ENCODE peak calls at places on chromosomes 12 and 14, in five cellular contexts. M is CD4-positive, alpha-beta memory T cell; K is OCI-LY7; Z is IMR-90; J is tibial artery. X is an unnamed sample.

GRCh38 chr14:35534884-35535793 is 1.2 kb downstream of the INSM2 start:
- DNase-seq in M (peak; percentile 66), K (peak; percentile 20), Z (peak; percentile 62), J (peak; percentile 39), X (peak; percentile 41)

GRCh38 chr12:47004634-47005033 is 74.8 kb upstream of the PCED1B start:
- DNase-seq in M (no peak), K (no peak), Z (peak; percentile 17), J (no peak), X (peak; percentile 71)

GRCh38 chr12:55073043-55074022 is 52.9 kb upstream of the OR9K2 start:
- DNase-seq in M (peak; percentile 70), K (peak; percentile 86), Z (peak; percentile 70), J (peak; percentile 61), X (peak; percentile 59)

GRCh38 chr14:51582437-51582836 is 69.3 kb upstream of the FRMD6 start:
- DNase-seq in M (no peak), K (no peak), Z (peak; percentile 31), J (no peak), X (no peak)

GRCh38 chr14:100417466-100417865 is 94.3 kb downstream of the SLC25A47 start:
- DNase-seq in M (no peak), K (no peak), Z (peak; percentile 97), J (no peak), X (peak; percentile 73)

GRCh38 chr12:53937099-53937498 is 1.5 kb upstream of the HOXC13 start:
- DNase-seq in M (no peak), K (no peak), Z (no peak), J (no peak), X (no peak)

GRCh38 chr12:13602217-13602616 is 379.2 kb downstream of the GRIN2B start:
- DNase-seq in M (no peak), K (no peak), Z (no peak), J (no peak), X (no peak)

GRCh38 chr12:98699568-98699967 is 54.5 kb downstream of the APAF1 start:
- DNase-seq in M (no peak), K (no peak), Z (peak; percentile 7), J (no peak), X (no peak)

DNA sequence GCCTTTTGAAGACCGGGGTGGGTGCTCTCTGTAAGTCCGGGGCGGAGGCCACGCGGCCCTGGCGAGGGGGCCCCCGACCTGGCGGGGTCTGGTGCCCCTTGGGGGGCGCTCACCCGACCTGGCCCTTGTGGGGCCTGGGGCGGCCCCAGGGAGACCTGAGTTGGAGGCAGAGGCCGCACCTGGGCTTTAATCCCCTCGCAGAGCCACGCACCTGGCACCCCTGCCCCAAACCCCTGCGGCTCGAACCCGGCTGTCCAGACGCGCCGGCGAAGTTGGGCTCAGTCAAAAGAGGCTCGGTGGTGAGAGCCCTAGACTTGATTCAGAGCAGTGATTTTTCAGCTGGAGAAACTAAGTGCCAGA is 267 bp downstream of the CFAP251 start:
- DNase-seq in M (no peak), K (peak; percentile 63), Z (no peak), J (no peak), X (no peak)
- H3K4me3 ChIP-seq in M (peak overlapping the region; percentile 63), K (peak overlapping the region; percentile 69), Z (no peak overlapping the region), J (peak overlapping the region; percentile 61), X (no peak overlapping the region)

DNA sequence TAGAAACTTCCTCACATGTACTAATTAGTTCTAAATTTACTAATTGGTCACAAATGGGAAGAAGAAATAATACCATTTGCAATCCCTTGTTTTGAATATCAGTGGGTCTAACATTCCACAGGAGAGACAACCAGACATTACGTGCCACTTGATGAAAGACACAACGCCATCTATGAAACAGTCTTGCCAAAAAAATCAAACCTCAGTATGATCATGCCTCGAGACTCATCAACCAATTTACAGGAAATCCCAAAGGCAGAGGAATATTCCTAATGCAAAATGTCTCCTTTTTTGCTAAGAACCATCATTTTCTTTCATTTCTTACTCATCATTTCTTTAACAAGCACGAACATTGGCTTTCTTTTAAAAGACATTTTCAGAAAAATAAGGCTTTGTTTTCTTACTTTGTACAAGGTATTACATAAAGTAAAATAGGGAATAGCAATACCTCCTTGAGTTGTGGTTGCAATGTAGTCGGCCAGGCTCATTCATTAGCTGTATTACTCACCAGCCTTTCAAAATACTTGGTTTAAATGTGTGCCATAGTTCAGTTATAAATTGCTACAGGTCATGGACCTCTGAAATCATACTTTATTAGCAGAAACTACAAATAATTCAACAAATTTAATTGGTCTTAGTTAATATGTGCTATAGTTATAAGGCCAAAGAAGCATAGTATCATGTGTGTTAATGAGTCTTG is 436.2 kb upstream of the FLRT2 start:
- DNase-seq in M (no peak), K (no peak), Z (peak; percentile 5), J (no peak), X (no peak)
- H3K4me1 ChIP-seq in M (no peaks in the 10 kb centered on the region), K (no peaks in the 10 kb centered on the region), Z (no peaks in the 10 kb centered on the region), J (peaks cover 5% of the 10 kb centered on the region), X (no peaks in the 10 kb centered on the region)

GRCh38 chr14:71290960-71291466 is 383.8 kb downstream of the PCNX1 start:
- DNase-seq in M (no peak), K (peak; percentile 11), Z (peak; percentile 93), J (no peak), X (peak; percentile 56)
- H3K27ac ChIP-seq in M (no peak overlapping the region), K (no peak overlapping the region), Z (peak overlapping the region; percentile 40), J (peak overlapping the region; percentile 47), X (no peak overlapping the region)

DNA sequence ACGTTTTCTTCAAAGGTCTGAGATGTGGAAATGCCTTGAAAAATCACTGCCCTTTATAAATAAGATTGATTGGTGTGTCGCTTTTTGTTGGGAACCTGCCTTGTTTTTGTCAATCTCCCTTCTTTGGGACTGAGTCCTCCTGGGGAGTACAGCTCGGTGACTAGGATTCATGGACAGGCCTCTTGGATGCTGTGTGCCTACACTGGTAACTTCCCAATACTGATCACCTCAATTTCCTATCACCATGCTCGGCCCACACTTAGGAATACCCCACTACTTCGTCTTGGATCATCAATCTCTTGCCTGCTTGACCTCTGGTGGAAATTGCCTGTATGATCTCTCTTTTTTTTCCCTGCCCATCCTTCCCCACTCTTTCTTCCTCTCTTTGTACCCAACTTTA is 34.2 kb downstream of the NTN4 start:
- DNase-seq in M (no peak), K (no peak), Z (no peak), J (no peak), X (no peak)
- H3K4me3 ChIP-seq in M (no peak overlapping the region), K (no peak overlapping the region), Z (no peak overlapping the region), J (no peak overlapping the region), X (no peak overlapping the region)

DNA sequence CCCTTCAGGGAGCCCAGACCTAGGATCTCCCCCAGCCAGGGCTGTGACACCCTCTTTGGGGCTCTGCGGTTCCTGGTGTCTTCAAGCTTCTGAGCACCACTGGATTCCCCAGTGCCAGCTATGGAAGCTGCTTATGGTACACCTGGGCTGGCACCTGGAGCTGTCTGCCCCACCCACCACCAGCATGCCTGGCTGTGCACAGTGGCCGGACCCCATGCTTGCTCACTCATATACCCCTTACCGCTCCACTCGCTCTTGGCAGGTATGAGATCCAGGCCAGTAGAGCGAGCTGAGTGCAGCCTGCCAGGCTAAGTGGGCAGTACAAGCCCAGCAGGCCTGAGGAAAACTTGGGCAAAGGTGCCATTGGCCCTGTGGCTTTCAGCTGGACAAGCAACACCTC is 114.0 kb downstream of the DACT1 start:
- DNase-seq in M (no peak), K (no peak), Z (no peak), J (no peak), X (no peak)
- H3K4me1 ChIP-seq in M (no peaks in the 10 kb centered on the region), K (no peaks in the 10 kb centered on the region), Z (peaks cover 10% of the 10 kb centered on the region), J (peaks cover 24% of the 10 kb centered on the region), X (peaks cover 30% of the 10 kb centered on the region)